ENCODE peak calls at places on chromosomes 3 and 15, in four cellular contexts. T, E, D and Q are unnamed samples.

GRCh38 chr3:139087621-139088020 is 42.9 kb upstream of the PRR23C start:
- DNase-seq in T (no peak), E (no peak), D (no peak), Q (no peak)

GRCh38 chr3:66153961-66154923 is 66.6 kb upstream of the SLC25A26 start:
- DNase-seq in D (no peak), E (peak; percentile 16), T (no peak), Q (no peak)

GRCh38 chr15:57519806-57520205 is 71.9 kb upstream of the MYZAP start:
- DNase-seq in E (no peak), D (no peak), T (no peak), Q (no peak)

GRCh38 chr3:17500618-17501017 is 241.8 kb downstream of the TBC1D5 start:
- DNase-seq in T (no peak), E (no peak), D (no peak), Q (no peak)

GRCh38 chr3:143811602-143812001 is 36.7 kb downstream of the SLC9A9 start:
- DNase-seq in T (no peak), E (no peak), D (no peak), Q (no peak)

GRCh38 chr3:86993704-86994103 is 2.8 kb upstream of the VGLL3 start:
- DNase-seq in E (no peak), D (no peak), T (no peak), Q (no peak)

GRCh38 chr3:29335438-29335837 is 54.6 kb downstream of the RBMS3 start:
- DNase-seq in E (peak; percentile 87), T (peak; percentile 56), D (peak; percentile 51), Q (peak; percentile 71)

GRCh38 chr3:154224366-154224765 is 99.9 kb downstream of the DHX36 start:
- DNase-seq in T (no peak), E (no peak), D (no peak), Q (no peak)

GRCh38 chr3:8518138-8518537 is 16.5 kb downstream of the LMCD1 start:
- DNase-seq in D (no peak), E (no peak), T (no peak), Q (no peak)

GRCh38 chr15:30992073-30992363 is 590 bp upstream of the MTMR10 start:
- DNase-seq in T (no peak), E (no peak), D (no peak), Q (no peak)

GRCh38 chr15:70492240-70493177 is 270.8 kb downstream of the UACA start:
- DNase-seq in E (peak; percentile 43), T (no peak), D (peak; percentile 77), Q (peak; percentile 27)

GRCh38 chr3:59310736-59311135 is 260.9 kb upstream of the CFAP20DC start:
- DNase-seq in T (no peak), E (no peak), D (no peak), Q (no peak)

GRCh38 chr15:60124460-60125070 is 120.5 kb downstream of the FOXB1 start:
- DNase-seq in T (no peak), E (no peak), D (no peak), Q (no peak)

GRCh38 chr3:9970020-9970652 is 16.5 kb downstream of the EMC3 start:
- DNase-seq in T (no peak), E (no peak), D (no peak), Q (no peak)

GRCh38 chr3:54309601-54310000 is 187.2 kb downstream of the CACNA2D3 start:
- DNase-seq in D (no peak), T (no peak), E (no peak), Q (no peak)

GRCh38 chr3:57555316-57555715 is 758 bp upstream of the PDE12 start:
- DNase-seq in T (no peak), E (no peak), D (peak; percentile 4), Q (no peak)

GRCh38 chr15:40092416-40093223 is 16.1 kb downstream of the BMF start:
- DNase-seq in D (no peak), T (peak; percentile 60), E (peak; percentile 72), Q (peak; percentile 87)

GRCh38 chr15:53834214-53834613 is 74.8 kb upstream of the WDR72 start:
- DNase-seq in E (no peak), D (no peak), T (no peak), Q (no peak)

GRCh38 chr15:34436126-34436955 is 1.3 kb downstream of the GOLGA8A start:
- DNase-seq in D (no peak), T (no peak), E (no peak), Q (no peak)

GRCh38 chr3:62622553-62623174 is 249.3 kb upstream of the FEZF2 start:
- DNase-seq in E (no peak), D (peak; percentile 12), T (peak; percentile 18), Q (peak; percentile 18)

GRCh38 chr3:33050084-33050653 is 46.8 kb downstream of the GLB1 start:
- DNase-seq in T (no peak), D (no peak), E (no peak), Q (no peak)

DNA sequence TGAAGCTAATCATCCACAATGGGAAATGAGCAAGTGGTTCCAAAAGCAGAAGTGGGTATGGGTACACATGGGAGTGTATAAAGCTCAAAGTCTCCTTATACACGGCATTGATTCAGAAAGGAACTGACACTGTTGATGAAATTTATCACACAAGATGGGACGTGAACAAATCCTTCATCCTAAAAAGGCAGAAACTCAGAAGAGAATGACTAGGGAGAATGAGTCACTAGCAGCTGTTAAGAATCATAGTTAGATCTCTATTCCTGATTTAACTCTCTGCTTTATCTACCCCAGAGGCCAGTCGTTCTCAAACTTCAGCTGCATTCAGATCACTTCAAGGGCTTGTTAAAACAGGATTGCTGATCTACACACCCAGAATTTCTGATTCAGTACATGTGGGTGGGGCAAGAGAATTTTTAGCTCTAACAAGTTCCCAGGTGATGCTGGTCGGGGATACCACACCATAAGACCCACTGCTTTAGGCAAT is 97.7 kb upstream of the PHLDB2 start:
- DNase-seq in E (no peak), D (no peak), T (no peak), Q (no peak)
- TF ChIP-seq CTCF in E (no peak), D (no peak), T (no peak), Q (no peak)

DNA sequence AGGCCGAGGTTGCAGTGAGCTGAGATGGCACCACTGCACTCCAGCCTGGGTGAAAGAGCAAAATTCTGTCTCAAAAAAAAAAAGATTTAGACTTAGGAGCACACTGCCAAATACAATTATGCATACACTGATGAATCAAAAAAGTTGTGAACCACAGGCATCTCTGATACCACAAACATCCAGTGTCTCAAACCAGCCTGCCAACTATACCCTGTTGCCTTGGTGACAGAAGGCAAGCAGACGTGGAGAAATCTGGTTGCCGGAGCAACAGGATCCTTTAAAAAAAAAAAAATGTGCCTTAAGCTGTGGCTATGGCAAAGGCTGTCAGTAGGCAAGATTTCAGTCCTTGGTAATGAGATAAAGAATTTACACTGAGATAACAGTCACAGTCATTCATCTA is 202.3 kb downstream of the NEK10 start:
- DNase-seq in T (no peak), D (no peak), E (no peak), Q (no peak)
- H3K27ac ChIP-seq in T (no peak overlapping the region), D (no peak overlapping the region), E (no peak overlapping the region), Q (no peak overlapping the region)

DNA sequence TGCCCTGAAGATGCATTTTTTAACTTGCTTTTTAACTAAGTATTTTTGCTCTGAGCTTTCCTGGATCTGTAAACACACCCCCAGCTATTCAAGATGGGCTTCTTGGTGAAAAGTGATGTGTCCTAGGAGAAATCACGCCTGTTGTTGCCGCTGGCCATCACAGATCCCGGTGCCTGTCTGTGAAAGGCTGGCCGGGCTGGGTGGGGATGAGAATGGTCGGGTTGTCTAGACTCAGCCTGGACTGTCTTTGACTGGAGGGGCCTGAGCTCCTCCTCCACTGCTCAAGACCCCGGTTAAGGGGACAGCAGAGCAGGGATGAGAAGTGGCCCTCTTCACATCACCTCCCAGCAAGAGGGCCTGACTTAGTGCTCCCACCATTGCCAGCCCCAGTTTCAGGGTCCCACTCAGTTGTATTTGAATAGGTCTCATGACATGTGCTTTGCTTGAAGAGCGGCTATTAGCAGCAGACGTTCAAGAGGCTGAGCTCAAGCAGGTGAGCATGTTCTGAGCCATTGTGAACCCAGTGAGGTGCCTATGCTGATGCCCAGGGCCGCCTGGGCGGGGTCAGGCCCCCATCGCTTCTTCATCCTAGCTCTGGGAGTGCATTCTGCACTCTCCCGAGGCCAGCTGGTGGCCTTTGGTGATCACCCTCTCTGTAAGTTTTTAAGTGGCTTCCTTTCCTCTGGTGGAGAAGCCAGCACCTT is 79.9 kb downstream of the IGF1R start:
- DNase-seq in T (no peak), E (no peak), D (no peak), Q (no peak)
- H3K4me1 ChIP-seq in T (peaks cover 53% of the 10 kb centered on the region), E (peaks cover 97% of the 10 kb centered on the region), D (peaks cover 92% of the 10 kb centered on the region), Q (peaks cover 24% of the 10 kb centered on the region)

DNA sequence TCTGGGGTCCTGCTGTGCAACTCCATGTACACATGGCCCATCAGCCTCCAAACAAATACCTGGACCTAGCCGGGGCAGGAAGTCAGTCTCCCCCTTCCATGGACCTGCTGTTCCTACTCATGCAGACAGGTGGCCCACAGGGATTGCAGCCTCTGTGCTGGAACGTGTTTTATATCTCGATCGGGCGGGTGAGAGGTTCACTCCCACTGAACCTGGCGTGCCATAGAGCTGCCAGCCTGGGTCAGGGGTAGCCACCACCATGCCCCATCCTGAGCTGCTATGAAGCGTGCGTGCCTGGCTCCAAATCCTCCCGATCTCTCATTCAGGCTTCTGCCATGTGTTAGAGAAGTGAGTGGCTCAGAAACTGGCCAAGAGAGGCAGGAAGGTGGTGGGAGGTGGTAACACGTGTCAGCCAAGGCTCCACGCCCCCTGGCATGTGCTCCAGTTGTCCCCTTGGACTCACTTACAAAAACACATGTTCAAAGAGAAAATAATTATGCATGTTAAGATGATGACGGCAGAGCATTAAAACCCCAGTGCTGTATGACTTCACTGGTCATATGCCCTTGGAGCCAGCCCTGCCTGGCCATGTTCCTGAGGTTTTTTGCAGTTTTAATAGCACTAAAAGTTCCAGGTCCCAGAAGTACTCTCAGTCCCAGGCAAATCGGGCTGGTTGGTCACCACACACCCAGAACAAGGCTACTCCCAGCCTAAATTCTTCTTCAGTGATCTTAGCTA is 30.6 kb downstream of the CTSH start:
- DNase-seq in D (peak; percentile 50), E (peak; percentile 27), T (no peak), Q (peak; percentile 69)
- TF ChIP-seq CTCF in D (no peak), E (peak; percentile 61), T (no peak), Q (peak; percentile 35)

GRCh38 chr3:105958237-105959000 is 89.6 kb upstream of the CBLB start:
- DNase-seq in T (no peak), D (no peak), E (no peak), Q (no peak)
- H3K27ac ChIP-seq in T (no peak overlapping the region), D (no peak overlapping the region), E (no peak overlapping the region), Q (no peak overlapping the region)